ENCODE peak calls at places on chromosomes 2 and 18, in seven cellular contexts. Y, J, D, K, Q, G and M are unnamed samples.

GRCh38 chr2:85433511-85434089 is 15.1 kb downstream of the SH2D6 start:
- DNase-seq in Y (peak), K (no peak), D (peak), Q (peak), G (no peak), J (peak), M (peak)

GRCh38 chr2:144801766-144802165 is 281.8 kb upstream of the ZEB2 start:
- DNase-seq in Q (peak), D (no peak), G (no peak), Y (no peak), K (no peak), J (peak), M (peak)

GRCh38 chr2:119126650-119127049 is 31.9 kb downstream of the C1QL2 start:
- DNase-seq in G (peak), K (peak), Q (no peak), J (peak), Y (peak), D (peak), M (peak)

GRCh38 chr2:23925702-23926288 is 1.1 kb downstream of the ATAD2B start:
- DNase-seq in K (no peak), J (peak), G (no peak), Y (no peak), D (peak), Q (peak), M (peak)

GRCh38 chr2:220162320-220162719 is 534.9 kb downstream of the SLC4A3 start:
- DNase-seq in Q (peak), D (no peak), K (no peak), G (no peak), Y (no peak), J (peak), M (no peak)

GRCh38 chr2:130764035-130764820 is 8.9 kb downstream of the AMER3 start:
- DNase-seq in Q (no peak), J (no peak), K (no peak), G (no peak), Y (no peak), D (no peak), M (no peak)

GRCh38 chr2:183037660-183038340 is 457 bp downstream of the NCKAP1 start:
- DNase-seq in D (peak), J (peak), Y (peak), K (peak), Q (peak), G (no peak), M (peak)

GRCh38 chr18:55546873-55547704 is 40.9 kb downstream of the TCF4 start:
- DNase-seq in J (peak), G (no peak), D (peak), Y (no peak), K (no peak), Q (no peak), M (no peak)

GRCh38 chr2:99623613-99624012 is 133.8 kb upstream of the REV1 start:
- DNase-seq in J (no peak), K (no peak), D (no peak), G (no peak), Y (no peak), Q (no peak), M (no peak)

GRCh38 chr2:105294844-105295481 is 34.6 kb downstream of the TGFBRAP1 start:
- DNase-seq in G (peak), K (peak), J (peak), Y (peak), Q (peak), D (peak), M (peak)

GRCh38 chr2:238370482-238371372 is 50.4 kb downstream of the TRAF3IP1 start:
- DNase-seq in D (peak), J (peak), Q (peak), Y (peak), K (peak), G (peak), M (peak)

GRCh38 chr2:96556441-96557330 is 20.1 kb downstream of the ARID5A start:
- DNase-seq in Y (peak), J (peak), D (peak), K (no peak), Q (peak), G (peak), M (no peak)

GRCh38 chr18:50060822-50061221 is 134.1 kb downstream of the MYO5B start:
- DNase-seq in Q (no peak), Y (no peak), D (no peak), K (no peak), G (no peak), J (no peak), M (peak)

GRCh38 chr18:24000613-24001490 is 13.7 kb upstream of the TTC39C start:
- DNase-seq in D (no peak), Q (no peak), G (no peak), Y (no peak), K (no peak), J (no peak), M (no peak)

GRCh38 chr2:176122266-176122632 is 270 bp upstream of the HOXD9 start:
- DNase-seq in J (no peak), G (no peak), D (no peak), Q (no peak), K (peak), Y (peak), M (no peak)
- H3K4me3 ChIP-seq in J (peak), G (no peak), D (no peak), Q (no peak), K (peak), Y (peak), M (peak)

GRCh38 chr2:157052685-157053224 is 204.8 kb upstream of the GALNT5 start:
- DNase-seq in Q (peak), G (peak), J (peak), K (no peak), Y (no peak), D (peak), M (no peak)
- TF ChIP-seq EZH2phosphoT487 in Q (no peak), G (no peak), J (no peak), K (no peak), Y (no peak), D (no peak), M (no peak)

GRCh38 chr2:179124282-179124681 is 74.3 kb upstream of the CCDC141 start:
- DNase-seq in K (no peak), Q (no peak), J (no peak), G (no peak), D (no peak), Y (no peak), M (no peak)

GRCh38 chr2:179130560-179130959 is 80.6 kb upstream of the CCDC141 start:
- DNase-seq in D (no peak), Y (no peak), Q (no peak), J (no peak), G (no peak), K (no peak), M (no peak)

GRCh38 chr2:179125404-179125803 is 75.5 kb upstream of the CCDC141 start:
- DNase-seq in Y (no peak), K (no peak), G (no peak), J (no peak), Q (no peak), D (no peak), M (no peak)

GRCh38 chr2:179132076-179132475 is 82.1 kb upstream of the CCDC141 start:
- DNase-seq in D (no peak), J (no peak), G (no peak), Q (no peak), K (no peak), Y (peak), M (no peak)

DNA sequence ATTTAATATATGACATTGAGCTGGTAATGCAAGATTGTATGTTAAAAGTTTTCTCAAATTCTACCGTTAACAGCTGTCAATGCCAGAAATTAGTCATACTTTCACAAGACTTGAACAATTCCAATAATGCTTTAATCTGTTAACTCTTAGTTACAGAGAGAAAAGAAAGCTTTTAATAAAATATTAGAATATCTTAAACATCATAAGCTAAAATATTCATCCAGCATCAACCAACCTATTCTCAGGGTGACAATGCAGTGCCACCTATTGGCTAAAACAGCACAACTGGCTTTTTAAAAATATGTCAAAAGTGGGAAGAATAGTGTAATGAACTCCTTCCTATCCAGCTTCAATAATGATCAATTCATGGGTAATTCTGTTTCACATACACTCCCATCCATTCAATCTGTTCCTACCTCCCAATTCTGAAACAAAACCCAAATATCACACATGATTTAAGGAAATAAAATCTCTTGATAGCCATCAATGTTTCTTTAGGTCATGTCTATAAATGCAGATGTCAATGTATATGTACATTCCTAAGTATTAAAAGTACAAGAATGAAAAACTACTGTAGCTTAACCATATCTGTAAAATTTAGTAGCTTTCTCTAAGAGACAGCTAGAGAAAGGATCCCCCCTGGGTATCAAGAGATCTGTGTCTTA is 79.8 kb upstream of the CCDC141 start:
- DNase-seq in Q (peak), K (peak), D (peak), Y (peak), G (no peak), J (peak), M (peak)
- H3K4me3 ChIP-seq in Q (no peak), K (no peak), D (no peak), Y (no peak), G (no peak), J (no peak), M (no peak)

DNA sequence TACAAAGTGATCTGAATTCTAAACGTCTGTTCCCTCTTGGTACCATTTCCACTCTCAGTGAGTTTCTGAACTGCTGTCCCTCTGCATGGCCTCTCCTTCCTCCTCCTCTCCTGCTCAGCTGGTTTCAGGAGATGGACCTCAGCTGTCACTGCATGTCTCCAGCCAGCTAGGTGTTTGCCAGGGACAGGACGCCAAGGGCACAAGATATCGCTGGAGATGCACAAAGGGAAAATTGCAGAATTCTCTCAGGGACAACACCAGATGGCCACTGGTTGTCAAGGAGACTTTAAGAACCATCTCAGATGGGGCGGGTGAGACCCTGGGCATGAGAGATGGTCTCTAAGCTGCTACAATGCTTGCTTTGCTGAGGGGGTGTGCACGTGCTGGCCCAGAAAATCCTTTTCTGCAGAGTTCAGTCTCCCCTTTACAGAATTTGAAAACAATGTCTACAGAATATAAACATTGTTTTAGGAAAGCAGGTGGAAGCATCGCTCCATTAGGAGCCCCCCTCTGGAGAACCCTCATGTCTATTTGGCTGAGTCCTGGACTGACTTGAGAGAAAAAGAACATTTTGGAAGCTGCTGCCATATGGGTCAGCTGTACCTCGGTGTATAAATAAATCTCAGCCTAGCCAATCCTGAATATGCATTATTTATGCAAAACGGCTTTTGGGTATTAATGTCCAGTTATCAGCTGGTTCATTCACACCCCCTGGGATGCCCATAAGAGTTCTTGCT is 57.9 kb upstream of the SPP2 start:
- DNase-seq in Y (no peak), K (no peak), J (no peak), G (no peak), Q (no peak), D (no peak), M (no peak)
- TF ChIP-seq EZH2phosphoT487 in Y (no peak), K (no peak), J (no peak), G (no peak), Q (no peak), D (no peak), M (no peak)

DNA sequence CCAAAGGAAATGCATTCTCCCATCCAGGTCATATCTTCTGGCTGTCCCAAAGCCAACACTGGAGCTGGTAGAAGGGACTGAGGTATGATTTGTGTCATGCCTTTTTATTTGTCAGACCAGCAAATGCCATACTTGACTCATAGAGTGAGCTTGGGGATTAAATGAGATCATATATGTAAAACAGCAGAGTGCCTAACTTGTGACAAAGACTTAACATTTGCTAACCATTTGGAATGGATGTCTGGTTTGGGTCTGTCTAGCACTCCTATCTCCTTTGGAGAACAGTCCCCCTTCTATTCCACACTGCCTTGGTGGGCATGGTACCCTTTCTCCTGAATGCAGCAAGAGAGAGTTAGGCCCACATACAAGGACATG is 128.5 kb upstream of the LGALSL start:
- DNase-seq in Q (no peak), J (peak), G (no peak), K (no peak), Y (no peak), D (no peak), M (no peak)
- H3K4me3 ChIP-seq in Q (no peak), J (no peak), G (no peak), K (no peak), Y (no peak), D (no peak), M (no peak)

GRCh38 chr18:649341-649740 is 8.1 kb upstream of the TYMS start:
- DNase-seq in G (no peak), J (no peak), Q (peak), Y (no peak), K (no peak), D (no peak), M (no peak)
- TF ChIP-seq EZH2phosphoT487 in G (no peak), J (no peak), Q (no peak), Y (no peak), K (no peak), D (no peak), M (no peak)

GRCh38 chr2:170926743-170927297 is 2.2 kb upstream of the GORASP2 start:
- DNase-seq in Q (no peak), K (no peak), G (no peak), D (no peak), Y (no peak), J (no peak), M (no peak)
- H3K4me3 ChIP-seq in Q (no peak), K (no peak), G (no peak), D (no peak), Y (no peak), J (no peak), M (no peak)

DNA sequence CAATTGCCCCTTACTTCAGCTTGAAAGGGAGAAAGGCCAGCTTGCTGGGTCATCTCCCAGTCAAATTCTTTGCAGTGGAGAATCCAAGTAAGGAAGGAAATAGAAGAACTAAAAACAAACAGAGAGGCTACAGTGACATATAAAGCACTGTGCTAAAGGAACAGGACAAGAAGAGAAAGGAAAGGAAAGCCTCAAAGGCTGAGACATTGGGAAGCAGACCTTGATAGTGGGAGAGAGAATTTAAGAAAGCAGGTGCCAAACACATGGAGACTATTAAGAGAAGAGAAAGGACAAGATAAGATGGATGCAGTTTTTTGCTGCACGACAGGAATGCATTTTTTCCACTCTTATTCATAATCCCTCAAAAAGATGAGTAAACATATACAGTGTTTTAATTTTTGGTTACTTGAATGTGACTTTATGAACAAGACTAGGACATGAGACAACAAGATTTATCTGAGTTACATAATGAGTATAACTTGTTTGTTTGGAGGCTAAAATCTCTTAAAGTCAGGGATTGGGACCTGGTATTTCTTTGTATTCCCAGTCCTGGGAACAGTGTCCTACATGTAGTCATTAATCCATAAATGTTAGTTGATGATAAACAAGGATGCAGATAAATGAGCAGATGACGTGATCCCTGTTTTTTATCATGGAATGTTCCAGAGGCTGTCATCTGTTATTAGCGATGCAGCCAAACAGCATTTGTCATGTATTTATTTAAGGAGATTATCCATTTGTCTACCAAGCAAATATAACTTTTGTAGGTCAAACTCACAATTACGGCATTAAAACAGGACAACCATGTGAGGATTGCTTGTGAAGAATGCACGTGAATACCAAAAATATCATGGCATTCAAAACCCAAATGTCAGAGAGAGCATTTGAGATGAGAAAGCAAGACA is 141.7 kb downstream of the DNER start:
- DNase-seq in Q (no peak), K (no peak), G (no peak), J (peak), D (no peak), Y (peak), M (no peak)
- TF ChIP-seq EZH2phosphoT487 in Q (no peak), K (no peak), G (no peak), J (no peak), D (no peak), Y (no peak), M (no peak)